ENCODE peak calls at places on chromosomes 11 and 22, in four cellular contexts. A is HFFc6, D is tibial artery, K is Caco-2. T is an unnamed sample.

GRCh38 chr11:91199866-91200265 is 977.0 kb upstream of the CHORDC1 start:
- DNase-seq in A (no peak), D (no peak), K (no peak), T (no peak)

GRCh38 chr22:44256860-44257560 is 55.7 kb downstream of the SHISAL1 start:
- DNase-seq in A (no peak), D (peak; percentile 24), K (no peak), T (no peak)

GRCh38 chr11:123450593-123450992 is 20.5 kb downstream of the GRAMD1B start:
- DNase-seq in A (no peak), D (no peak), K (no peak), T (no peak)

GRCh38 chr11:2892215-2893020 is 6.8 kb upstream of the CDKN1C start:
- DNase-seq in A (peak; percentile 26), D (peak; percentile 76), K (peak; percentile 78), T (peak; percentile 80)

GRCh38 chr22:24819941-24820461 is 14.0 kb downstream of the SGSM1 start:
- DNase-seq in A (no peak), D (peak; percentile 82), K (no peak), T (no peak)

GRCh38 chr11:108117746-108118371 is 3.5 kb upstream of the ACAT1 start:
- DNase-seq in A (peak; percentile 45), D (no peak), K (peak; percentile 32), T (no peak)

GRCh38 chr11:94672636-94673035 is 95.5 kb upstream of the AMOTL1 start:
- DNase-seq in A (no peak), D (no peak), K (no peak), T (no peak)

GRCh38 chr22:45246060-45246985 is 5.6 kb upstream of the KIAA0930 start:
- DNase-seq in A (peak; percentile 91), D (no peak), K (peak; percentile 86), T (no peak)

GRCh38 chr11:128453444-128454336 is 133.7 kb downstream of the ETS1 start:
- DNase-seq in A (peak; percentile 95), D (peak; percentile 78), K (no peak), T (no peak)

GRCh38 chr11:31218847-31219246 is 150.7 kb downstream of the DCDC1 start:
- DNase-seq in A (no peak), D (no peak), K (no peak), T (no peak)

GRCh38 chr22:41976070-41976901 is 7.0 kb downstream of the SEPTIN3 start:
- DNase-seq in A (no peak), D (no peak), K (peak; percentile 63), T (peak; percentile 64)

GRCh38 chr22:46336119-46337078 is 885 bp downstream of the TRMU start:
- DNase-seq in A (peak; percentile 28), D (no peak), K (peak; percentile 38), T (peak; percentile 47)

GRCh38 chr11:112113539-112114457 is 27.1 kb downstream of the SDHD start:
- DNase-seq in A (peak; percentile 82), D (no peak), K (peak; percentile 66), T (no peak)

GRCh38 chr11:46601129-46601528 is 7.3 kb upstream of the AMBRA1 start:
- DNase-seq in A (no peak), D (no peak), K (no peak), T (no peak)

GRCh38 chr11:115670538-115671200 is 166.5 kb upstream of the CADM1 start:
- DNase-seq in A (no peak), D (no peak), K (no peak), T (no peak)

GRCh38 chr11:126421243-126421642 is 65.8 kb downstream of the ST3GAL4 start:
- DNase-seq in A (no peak), D (no peak), K (no peak), T (peak; percentile 29)

GRCh38 chr22:17257091-17257490 is 37.9 kb upstream of the ADA2 start:
- DNase-seq in A (no peak), D (no peak), K (no peak), T (no peak)

GRCh38 chr22:30998329-30998728 is 29.3 kb downstream of the TUG1 start:
- DNase-seq in A (no peak), D (no peak), K (no peak), T (no peak)

GRCh38 chr22:21098099-21098671 is 52.4 kb downstream of the LRRC74B start:
- DNase-seq in A (no peak), D (no peak), K (no peak), T (no peak)

GRCh38 chr11:32884770-32885384 is 7.7 kb upstream of the QSER1 start:
- DNase-seq in A (peak; percentile 5), D (no peak), K (peak; percentile 21), T (no peak)

GRCh38 chr11:645536-645935 is 8.5 kb downstream of the DRD4 start:
- DNase-seq in A (no peak), D (no peak), K (no peak), T (no peak)

GRCh38 chr22:17795661-17796548 is 21.6 kb upstream of the BID start:
- DNase-seq in A (no peak), D (no peak), K (no peak), T (no peak)

DNA sequence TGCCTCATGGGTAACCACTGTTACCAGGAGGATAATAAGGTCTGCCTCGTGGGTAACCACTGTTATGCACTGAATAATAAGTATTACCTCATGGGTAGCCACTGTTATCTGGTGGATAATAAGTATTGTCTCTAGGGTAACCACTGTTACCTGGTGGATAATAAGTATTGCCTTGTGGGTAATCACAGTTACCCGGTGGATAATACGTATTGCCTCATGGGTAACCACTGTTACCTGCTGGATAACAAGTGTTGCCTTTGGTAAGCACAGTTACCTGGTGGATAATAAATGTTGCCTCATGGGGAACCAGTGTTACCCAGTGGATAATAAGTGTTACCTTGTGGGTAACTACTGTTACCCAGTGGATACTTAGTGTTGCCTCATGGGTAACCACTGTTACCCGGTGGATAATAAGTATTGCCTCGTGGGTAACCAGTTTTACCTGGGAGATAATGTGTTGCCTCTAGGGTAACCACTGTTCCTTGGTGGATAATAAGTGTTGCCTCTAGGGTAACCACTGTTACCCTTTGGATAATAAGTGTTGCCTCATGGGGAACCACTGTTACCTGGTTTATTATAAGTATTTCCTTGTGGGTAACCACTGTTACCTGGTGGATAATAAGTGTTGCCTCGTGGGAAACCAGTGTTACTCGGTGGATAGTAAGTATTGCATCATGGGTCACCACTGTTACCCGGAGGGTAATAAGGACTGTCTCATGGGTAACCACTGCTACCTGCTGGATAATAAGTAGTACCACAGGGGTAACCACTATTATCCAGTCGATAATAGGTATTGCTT is 10.6 kb upstream of the NXPE4 start:
- DNase-seq in A (no peak), D (no peak), K (no peak), T (no peak)
- TF ChIP-seq CTCF in A (no peak), D (peak; percentile 4), K (no peak), T (no peak)

GRCh38 chr22:26643368-26644100 is 13.9 kb upstream of the MIAT start:
- DNase-seq in A (no peak), D (no peak), K (no peak), T (no peak)

GRCh38 chr22:26646158-26646557 is 11.2 kb upstream of the MIAT start:
- DNase-seq in A (peak; percentile 54), D (no peak), K (no peak), T (peak; percentile 43)

GRCh38 chr22:26648011-26648497 is 9.3 kb upstream of the MIAT start:
- DNase-seq in A (no peak), D (no peak), K (no peak), T (peak; percentile 95)

DNA sequence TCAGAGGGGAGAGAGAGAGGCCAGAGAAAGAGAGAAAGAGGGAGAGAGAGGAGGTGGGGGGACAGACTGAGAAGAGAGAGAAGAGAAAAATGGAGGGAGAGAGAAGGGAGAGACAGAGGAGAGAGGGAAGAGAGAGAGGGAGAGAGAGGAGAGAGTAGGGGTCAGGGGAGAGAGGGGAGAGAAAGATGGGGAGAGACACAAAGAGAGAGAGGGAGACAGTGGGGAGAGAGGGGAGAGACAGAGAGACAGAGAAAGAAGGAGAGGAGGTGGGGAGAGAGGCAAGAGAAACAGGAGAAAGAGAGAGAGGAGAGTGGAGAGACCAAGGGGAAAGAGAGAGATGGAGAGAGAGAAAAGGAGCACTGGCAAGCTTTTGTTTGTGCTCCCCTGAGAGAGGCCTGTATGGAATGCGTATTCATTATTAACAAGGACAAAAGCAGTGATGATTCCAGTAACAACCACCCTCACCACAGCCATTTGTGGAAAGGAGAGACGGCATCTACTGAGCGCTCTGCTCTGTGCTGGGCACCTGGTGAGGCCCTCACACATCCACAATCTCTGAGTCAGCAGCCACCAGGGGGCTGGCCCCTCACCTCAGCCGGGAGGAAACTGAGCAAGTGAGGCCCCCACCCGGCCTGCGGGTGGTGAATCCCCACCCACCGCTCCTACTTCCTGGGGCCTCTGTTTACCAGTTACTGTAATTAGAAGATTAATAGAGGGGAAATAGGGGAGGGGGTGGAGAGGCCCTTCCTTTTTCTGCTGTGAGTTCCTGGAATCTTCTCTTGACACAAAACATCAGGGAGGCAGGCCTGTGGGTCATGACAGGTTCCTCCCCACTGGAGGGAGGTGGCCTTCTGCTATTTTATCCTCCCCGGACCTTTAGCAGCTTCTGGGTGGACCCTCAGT is 14.7 kb upstream of the MIAT start:
- DNase-seq in A (no peak), D (no peak), K (no peak), T (no peak)
- TF ChIP-seq CTCF in A (peak; percentile 30), D (no peak), K (no peak), T (no peak)

GRCh38 chr11:65315866-65316233 is 1.2 kb downstream of the CDC42EP2 start:
- DNase-seq in A (no peak), D (no peak), K (no peak), T (no peak)
- TF ChIP-seq CTCF in A (peak; percentile 73), D (no peak), K (no peak), T (peak; percentile 49)

GRCh38 chr11:13355191-13355590 is 77.6 kb downstream of the BMAL1 start:
- DNase-seq in A (no peak), D (no peak), K (no peak), T (no peak)

GRCh38 chr11:13354335-13354734 is 76.7 kb downstream of the BMAL1 start:
- DNase-seq in A (peak; percentile 17), D (no peak), K (peak; percentile 30), T (no peak)

GRCh38 chr11:13358871-13359270 is 81.3 kb downstream of the BMAL1 start:
- DNase-seq in A (peak; percentile 48), D (no peak), K (no peak), T (no peak)

GRCh38 chr11:13352711-13353110 is 75.1 kb downstream of the BMAL1 start:
- DNase-seq in A (no peak), D (no peak), K (no peak), T (no peak)

GRCh38 chr11:13357232-13357631 is 79.6 kb downstream of the BMAL1 start:
- DNase-seq in A (no peak), D (no peak), K (no peak), T (no peak)
- TF ChIP-seq CTCF in A (peak; percentile 33), D (no peak), K (no peak), T (no peak)